ENCODE peak calls at places on chromosome 19, in six cellular contexts. Y is effector CD4-positive, alpha-beta T cell; J is stimulated activated CD4-positive, alpha-beta T cell treated with anti-CD3 and anti-CD28 coated beads, Interleukin-4, amount 100 ng/mL, for 1 hour; R is Ammon's horn; W is lung microvascular endothelial cell; D is activated CD4-positive, alpha-beta T cell treated with anti-CD3 and anti-CD28 coated beads for 48 hours. E is an unnamed sample.

GRCh38 chr19:40341601-40342482 is 6.4 kb downstream of the C19orf47 start:
- DNase-seq in Y (no peak), J (no peak), R (peak; percentile 41), W (no peak), D (no peak), E (no peak)

GRCh38 chr19:46546194-46546896 is 50.7 kb upstream of the PNMA8B start:
- DNase-seq in Y (no peak), J (no peak), R (peak; percentile 64), W (peak; percentile 36), D (peak; percentile 55), E (peak; percentile 63)

GRCh38 chr19:33339016-33339749 is 34.3 kb upstream of the CEBPG start:
- DNase-seq in Y (no peak), J (no peak), R (no peak), W (no peak), D (no peak), E (no peak)

GRCh38 chr19:44590245-44591059 is 22.9 kb upstream of the IGSF23 start:
- DNase-seq in Y (no peak), J (no peak), R (no peak), W (no peak), D (no peak), E (no peak)

GRCh38 chr19:45494261-45494916 is 2.5 kb downstream of the RTN2 start:
- DNase-seq in Y (no peak), J (no peak), R (no peak), W (no peak), D (no peak), E (no peak)

GRCh38 chr19:11113140-11113708 is 24.0 kb downstream of the LDLR start:
- DNase-seq in Y (no peak), J (no peak), R (no peak), W (no peak), D (no peak), E (no peak)

GRCh38 chr19:12774588-12775555 is at the start of gene HOOK2:
- DNase-seq in Y (peak; percentile 32), J (no peak), R (no peak), W (no peak), D (peak; percentile 43), E (no peak)

GRCh38 chr19:53581871-53582279 is 43.9 kb downstream of the ZNF331 start:
- DNase-seq in Y (no peak), J (no peak), R (no peak), W (no peak), D (no peak), E (no peak)

GRCh38 chr19:29526730-29527499 is 1.1 kb downstream of the VSTM2B start:
- DNase-seq in Y (no peak), J (peak; percentile 28), R (no peak), W (no peak), D (peak; percentile 61), E (peak; percentile 35)

GRCh38 chr19:34191355-34191962 is 19.2 kb downstream of the LSM14A start:
- DNase-seq in Y (no peak), J (no peak), R (no peak), W (no peak), D (no peak), E (no peak)

GRCh38 chr19:17847538-17848366 is at the start of gene JAK3:
- DNase-seq in Y (peak; percentile 76), J (peak; percentile 89), R (peak; percentile 56), W (peak; percentile 75), D (peak; percentile 94), E (peak; percentile 19)

GRCh38 chr19:4327252-4327876 is 11.3 kb downstream of the STAP2 start:
- DNase-seq in Y (peak; percentile 52), J (peak; percentile 81), R (peak; percentile 72), W (peak; percentile 52), D (peak; percentile 96), E (peak; percentile 12)

GRCh38 chr19:10871711-10872550 is 578 bp downstream of the CARM1 start:
- DNase-seq in Y (peak; percentile 34), J (peak; percentile 36), R (peak; percentile 36), W (peak; percentile 31), D (peak; percentile 51), E (peak; percentile 31)

GRCh38 chr19:677601-678380 is 1.6 kb downstream of the FSTL3 start:
- DNase-seq in Y (no peak), J (no peak), R (no peak), W (no peak), D (no peak), E (no peak)

GRCh38 chr19:46713781-46714522 is 3.0 kb downstream of the PRKD2 start:
- DNase-seq in Y (peak; percentile 74), J (peak; percentile 65), R (peak; percentile 78), W (peak; percentile 91), D (peak; percentile 78), E (peak; percentile 43)

GRCh38 chr19:35513231-35513974 is at the start of gene DMKN:
- DNase-seq in Y (no peak), J (no peak), R (no peak), W (no peak), D (no peak), E (no peak)

GRCh38 chr19:21130097-21130775 is 11.6 kb upstream of the ZNF431 start:
- DNase-seq in Y (no peak), J (no peak), R (no peak), W (no peak), D (no peak), E (no peak)

GRCh38 chr19:45200614-45201013 is 22.0 kb downstream of the BLOC1S3 start:
- DNase-seq in Y (no peak), J (no peak), R (peak; percentile 51), W (peak; percentile 79), D (no peak), E (peak; percentile 77)

GRCh38 chr19:38277549-38277948 is 13.2 kb downstream of the SPINT2 start:
- DNase-seq in Y (no peak), J (no peak), R (no peak), W (peak; percentile 13), D (no peak), E (no peak)

GRCh38 chr19:17806945-17807344 is 12.0 kb downstream of the B3GNT3 start:
- DNase-seq in Y (no peak), J (no peak), R (no peak), W (no peak), D (peak; percentile 51), E (no peak)

GRCh38 chr19:49347835-49348234 is 12.6 kb downstream of the CD37 start:
- DNase-seq in Y (no peak), J (no peak), R (peak; percentile 44), W (peak; percentile 47), D (peak; percentile 34), E (no peak)

GRCh38 chr19:29596885-29597525 is 9.1 kb upstream of the POP4 start:
- DNase-seq in Y (no peak), J (no peak), R (peak; percentile 67), W (peak; percentile 12), D (no peak), E (no peak)

GRCh38 chr19:39413903-39414608 is 1.6 kb downstream of the PLEKHG2 start:
- DNase-seq in Y (peak; percentile 16), J (no peak), R (no peak), W (peak; percentile 67), D (no peak), E (no peak)

GRCh38 chr19:43525836-43526771 is 897 bp downstream of the ETHE1 start:
- DNase-seq in Y (no peak), J (peak; percentile 36), R (no peak), W (peak; percentile 20), D (peak; percentile 60), E (no peak)

GRCh38 chr19:4969772-4970531 is 1.0 kb downstream of the KDM4B start:
- DNase-seq in Y (no peak), J (no peak), R (peak; percentile 47), W (no peak), D (peak; percentile 13), E (no peak)

GRCh38 chr19:50728084-50728737 is 5.0 kb downstream of the CLEC11A start:
- DNase-seq in Y (no peak), J (peak; percentile 79), R (peak; percentile 86), W (peak; percentile 90), D (peak; percentile 93), E (peak; percentile 74)

GRCh38 chr19:34475026-34475974 is 6.3 kb upstream of the WTIP start:
- DNase-seq in Y (no peak), J (no peak), R (peak; percentile 43), W (peak; percentile 61), D (peak; percentile 49), E (no peak)

GRCh38 chr19:48556163-48556562 is 4.2 kb downstream of the SULT2B1 start:
- DNase-seq in Y (no peak), J (no peak), R (no peak), W (peak; percentile 76), D (no peak), E (no peak)

GRCh38 chr19:46993622-46994021 is 26.0 kb upstream of the NPAS1 start:
- DNase-seq in Y (no peak), J (no peak), R (no peak), W (no peak), D (no peak), E (no peak)

GRCh38 chr19:30512748-30513389 is 140.7 kb downstream of the ZNF536 start:
- DNase-seq in Y (no peak), J (no peak), R (no peak), W (no peak), D (no peak), E (no peak)

GRCh38 chr19:17909017-17909732 is 23.6 kb upstream of the CCDC124 start:
- DNase-seq in Y (no peak), J (no peak), R (no peak), W (no peak), D (no peak), E (no peak)

GRCh38 chr19:6060600-6061391 is 49.5 kb downstream of the RFX2 start:
- DNase-seq in Y (peak; percentile 49), J (peak; percentile 48), R (no peak), W (peak; percentile 81), D (peak; percentile 50), E (no peak)

GRCh38 chr19:21482863-21483276 is 22.5 kb upstream of the ZNF429 start:
- DNase-seq in Y (peak; percentile 62), J (peak; percentile 73), R (peak; percentile 40), W (peak; percentile 32), D (peak; percentile 78), E (peak; percentile 26)

GRCh38 chr19:47514151-47514868 is 553 bp downstream of the NAPA start:
- DNase-seq in Y (no peak), J (no peak), R (no peak), W (peak; percentile 10), D (no peak), E (no peak)

GRCh38 chr19:42078058-42078457 is 2.1 kb downstream of the ZNF574 start:
- DNase-seq in Y (no peak), J (no peak), R (no peak), W (no peak), D (no peak), E (no peak)

GRCh38 chr19:11373166-11373884 is 1.1 kb upstream of the SWSAP1 start:
- DNase-seq in Y (no peak), J (no peak), R (peak; percentile 92), W (no peak), D (no peak), E (no peak)

GRCh38 chr19:53237114-53237777 is 17.4 kb downstream of the ZNF677 start:
- DNase-seq in Y (no peak), J (no peak), R (no peak), W (no peak), D (no peak), E (no peak)